ENCODE peak calls at places on chromosomes 4 and X, in six cellular contexts. One of them, this sample, is unnamed.

GRCh38 chr4:7806724-7807123 is 132.9 kb downstream of the AFAP1 start:
- DNase-seq in MM.1S: no peak
- DNase-seq in breast epithelium: no peak
- DNase-seq in osteoblast: peak; percentile 59
- DNase-seq in nephron progenitor cell: no peak
- DNase-seq in GM10248: no peak
- DNase-seq in this sample: no peak

GRCh38 chr4:139934786-139935330 is 219.1 kb downstream of the MAML3 start:
- DNase-seq in MM.1S: no peak
- DNase-seq in breast epithelium: no peak
- DNase-seq in osteoblast: no peak
- DNase-seq in nephron progenitor cell: no peak
- DNase-seq in GM10248: no peak
- DNase-seq in this sample: no peak

GRCh38 chr4:176320976-176321361 is 1.2 kb downstream of the SPCS3 start:
- DNase-seq in MM.1S: no peak
- DNase-seq in breast epithelium: no peak
- DNase-seq in osteoblast: peak; percentile 51
- DNase-seq in nephron progenitor cell: no peak
- DNase-seq in GM10248: no peak
- DNase-seq in this sample: no peak

GRCh38 chrX:113305496-113305895 is 464.9 kb upstream of the AMOT start:
- DNase-seq in MM.1S: no peak
- DNase-seq in breast epithelium: no peak
- DNase-seq in osteoblast: no peak
- DNase-seq in nephron progenitor cell: no peak
- DNase-seq in GM10248: no peak
- DNase-seq in this sample: no peak

GRCh38 chr4:138308421-138308820 is 66.3 kb upstream of the SLC7A11 start:
- DNase-seq in MM.1S: no peak
- DNase-seq in breast epithelium: no peak
- DNase-seq in osteoblast: no peak
- DNase-seq in nephron progenitor cell: no peak
- DNase-seq in GM10248: no peak
- DNase-seq in this sample: no peak

GRCh38 chr4:136277741-136278140 is 1254.6 kb downstream of the PCDH18 start:
- DNase-seq in MM.1S: no peak
- DNase-seq in breast epithelium: no peak
- DNase-seq in osteoblast: no peak
- DNase-seq in nephron progenitor cell: no peak
- DNase-seq in GM10248: no peak
- DNase-seq in this sample: no peak

GRCh38 chr4:158051401-158052235 is 121.2 kb downstream of the GASK1B start:
- DNase-seq in MM.1S: no peak
- DNase-seq in breast epithelium: no peak
- DNase-seq in osteoblast: peak; percentile 79
- DNase-seq in nephron progenitor cell: no peak
- DNase-seq in GM10248: no peak
- DNase-seq in this sample: no peak

GRCh38 chr4:3346146-3346545 is 53.3 kb downstream of the RGS12 start:
- DNase-seq in MM.1S: peak; percentile 56
- DNase-seq in breast epithelium: no peak
- DNase-seq in osteoblast: peak; percentile 92
- DNase-seq in nephron progenitor cell: peak; percentile 49
- DNase-seq in GM10248: peak; percentile 82
- DNase-seq in this sample: no peak

GRCh38 chr4:140103676-140104075 is 50.3 kb downstream of the MAML3 start:
- DNase-seq in MM.1S: no peak
- DNase-seq in breast epithelium: no peak
- DNase-seq in osteoblast: no peak
- DNase-seq in nephron progenitor cell: no peak
- DNase-seq in GM10248: no peak
- DNase-seq in this sample: no peak

GRCh38 chr4:78145005-78145404 is 87.9 kb downstream of the FRAS1 start:
- DNase-seq in MM.1S: no peak
- DNase-seq in breast epithelium: no peak
- DNase-seq in osteoblast: no peak
- DNase-seq in nephron progenitor cell: no peak
- DNase-seq in GM10248: no peak
- DNase-seq in this sample: no peak

GRCh38 chrX:124332481-124333424 is at the start of gene TEX13D:
- DNase-seq in MM.1S: no peak
- DNase-seq in breast epithelium: no peak
- DNase-seq in osteoblast: no peak
- DNase-seq in nephron progenitor cell: no peak
- DNase-seq in GM10248: no peak
- DNase-seq in this sample: no peak

GRCh38 chr4:40887690-40888089 is 137.9 kb downstream of the NSUN7 start:
- DNase-seq in MM.1S: no peak
- DNase-seq in breast epithelium: no peak
- DNase-seq in osteoblast: peak; percentile 83
- DNase-seq in nephron progenitor cell: no peak
- DNase-seq in GM10248: no peak
- DNase-seq in this sample: no peak

GRCh38 chrX:131895002-131895401 is 128.1 kb upstream of the STK26 start:
- DNase-seq in MM.1S: no peak
- DNase-seq in breast epithelium: no peak
- DNase-seq in osteoblast: no peak
- DNase-seq in nephron progenitor cell: no peak
- DNase-seq in GM10248: no peak
- DNase-seq in this sample: no peak

GRCh38 chr4:126611900-126612299 is 1020.9 kb upstream of the INTU start:
- DNase-seq in MM.1S: no peak
- DNase-seq in breast epithelium: no peak
- DNase-seq in osteoblast: peak; percentile 80
- DNase-seq in nephron progenitor cell: no peak
- DNase-seq in GM10248: no peak
- DNase-seq in this sample: no peak

GRCh38 chrX:117838581-117839331 is 277.9 kb downstream of the KLHL13 start:
- DNase-seq in MM.1S: no peak
- DNase-seq in breast epithelium: no peak
- DNase-seq in osteoblast: no peak
- DNase-seq in nephron progenitor cell: no peak
- DNase-seq in GM10248: no peak
- DNase-seq in this sample: no peak

GRCh38 chrX:117843749-117844148 is 272.9 kb downstream of the KLHL13 start:
- DNase-seq in MM.1S: no peak
- DNase-seq in breast epithelium: no peak
- DNase-seq in osteoblast: no peak
- DNase-seq in nephron progenitor cell: no peak
- DNase-seq in GM10248: no peak
- DNase-seq in this sample: no peak

GRCh38 chrX:117835034-117835433 is 281.6 kb downstream of the KLHL13 start:
- DNase-seq in MM.1S: no peak
- DNase-seq in breast epithelium: no peak
- DNase-seq in osteoblast: no peak
- DNase-seq in nephron progenitor cell: no peak
- DNase-seq in GM10248: no peak
- DNase-seq in this sample: no peak

GRCh38 chrX:117840645-117841044 is 276.0 kb downstream of the KLHL13 start:
- DNase-seq in MM.1S: no peak
- DNase-seq in breast epithelium: no peak
- DNase-seq in osteoblast: no peak
- DNase-seq in nephron progenitor cell: no peak
- DNase-seq in GM10248: no peak
- DNase-seq in this sample: no peak

DNA sequence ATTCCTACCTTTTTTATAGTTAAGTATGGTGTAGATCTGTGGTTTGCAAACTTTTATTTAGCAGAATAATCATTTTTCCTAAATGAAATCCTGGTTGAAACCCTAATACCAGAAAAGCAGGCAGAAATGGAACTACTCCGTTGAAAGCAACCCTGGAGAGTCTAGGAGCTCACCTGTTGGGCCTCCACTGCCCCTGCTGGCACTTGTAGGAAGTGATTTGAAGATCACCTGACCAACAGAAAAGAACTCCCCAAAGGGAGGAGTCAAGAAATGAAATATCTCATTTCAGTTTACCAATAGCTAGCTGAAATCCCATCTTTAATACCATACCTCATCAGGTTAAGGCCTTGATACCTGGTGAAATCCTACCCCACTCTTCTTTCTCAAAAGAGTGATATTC is 277.1 kb downstream of the KLHL13 start:
- DNase-seq in MM.1S: peak; percentile 15
- DNase-seq in breast epithelium: no peak
- DNase-seq in osteoblast: no peak
- DNase-seq in nephron progenitor cell: no peak
- DNase-seq in GM10248: no peak
- DNase-seq in this sample: no peak
- TF ChIP-seq CTCF in MM.1S: no peak
- TF ChIP-seq CTCF in breast epithelium: no peak
- TF ChIP-seq CTCF in osteoblast: no peak
- TF ChIP-seq CTCF in nephron progenitor cell: no peak
- TF ChIP-seq CTCF in GM10248: no peak
- TF ChIP-seq CTCF in this sample: no peak

GRCh38 chrX:80550722-80551121 is 130.5 kb downstream of the TENT5D start:
- DNase-seq in MM.1S: peak; percentile 8
- DNase-seq in breast epithelium: no peak
- DNase-seq in osteoblast: no peak
- DNase-seq in nephron progenitor cell: no peak
- DNase-seq in GM10248: no peak
- DNase-seq in this sample: no peak
- TF ChIP-seq CTCF in MM.1S: peak; percentile 4
- TF ChIP-seq CTCF in breast epithelium: no peak
- TF ChIP-seq CTCF in osteoblast: no peak
- TF ChIP-seq CTCF in nephron progenitor cell: no peak
- TF ChIP-seq CTCF in GM10248: no peak
- TF ChIP-seq CTCF in this sample: no peak

GRCh38 chr4:109315818-109316217 is 13.4 kb upstream of the COL25A1 start:
- DNase-seq in MM.1S: no peak
- DNase-seq in breast epithelium: no peak
- DNase-seq in osteoblast: no peak
- DNase-seq in nephron progenitor cell: no peak
- DNase-seq in GM10248: no peak
- DNase-seq in this sample: no peak
- TF ChIP-seq CTCF in MM.1S: no peak
- TF ChIP-seq CTCF in breast epithelium: no peak
- TF ChIP-seq CTCF in osteoblast: peak; percentile 32
- TF ChIP-seq CTCF in nephron progenitor cell: no peak
- TF ChIP-seq CTCF in GM10248: no peak
- TF ChIP-seq CTCF in this sample: no peak

GRCh38 chr4:89482248-89482647 is 174.6 kb upstream of the GPRIN3 start:
- DNase-seq in MM.1S: peak; percentile 49
- DNase-seq in breast epithelium: no peak
- DNase-seq in osteoblast: peak; percentile 35
- DNase-seq in nephron progenitor cell: no peak
- DNase-seq in GM10248: peak; percentile 11
- DNase-seq in this sample: no peak
- TF ChIP-seq CTCF in MM.1S: peak; percentile 42
- TF ChIP-seq CTCF in breast epithelium: no peak
- TF ChIP-seq CTCF in osteoblast: peak; percentile 40
- TF ChIP-seq CTCF in nephron progenitor cell: no peak
- TF ChIP-seq CTCF in GM10248: peak; percentile 58
- TF ChIP-seq CTCF in this sample: no peak

DNA sequence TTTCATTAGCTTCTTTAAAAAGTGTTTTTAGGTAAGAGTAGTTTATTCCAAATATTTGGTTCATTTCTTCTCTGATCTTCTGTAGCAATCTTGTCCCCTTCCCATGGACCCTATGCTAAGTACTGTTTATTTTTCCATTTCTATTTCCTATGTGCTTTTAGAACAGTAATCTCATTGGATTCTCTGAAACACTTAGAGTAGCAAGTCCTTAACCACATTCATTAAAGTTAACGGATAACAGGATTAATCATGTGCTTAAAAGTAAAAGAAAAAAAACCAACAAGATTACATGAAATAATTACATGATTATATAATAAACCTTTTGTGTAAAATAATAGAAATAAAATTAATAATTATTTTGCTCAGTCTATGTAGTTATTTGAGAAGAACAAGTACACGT is 929.7 kb downstream of the C4orf33 start:
- DNase-seq in MM.1S: no peak
- DNase-seq in breast epithelium: no peak
- DNase-seq in osteoblast: no peak
- DNase-seq in nephron progenitor cell: no peak
- DNase-seq in GM10248: no peak
- DNase-seq in this sample: no peak
- TF ChIP-seq CTCF in MM.1S: no peak
- TF ChIP-seq CTCF in breast epithelium: no peak
- TF ChIP-seq CTCF in osteoblast: no peak
- TF ChIP-seq CTCF in nephron progenitor cell: no peak
- TF ChIP-seq CTCF in GM10248: no peak
- TF ChIP-seq CTCF in this sample: no peak

GRCh38 chr4:71772592-71772991 is 11.3 kb downstream of the GC start:
- DNase-seq in MM.1S: no peak
- DNase-seq in breast epithelium: no peak
- DNase-seq in osteoblast: no peak
- DNase-seq in nephron progenitor cell: no peak
- DNase-seq in GM10248: no peak
- DNase-seq in this sample: no peak
- TF ChIP-seq CTCF in MM.1S: peak; percentile 19
- TF ChIP-seq CTCF in breast epithelium: no peak
- TF ChIP-seq CTCF in osteoblast: no peak
- TF ChIP-seq CTCF in nephron progenitor cell: no peak
- TF ChIP-seq CTCF in GM10248: no peak
- TF ChIP-seq CTCF in this sample: no peak

DNA sequence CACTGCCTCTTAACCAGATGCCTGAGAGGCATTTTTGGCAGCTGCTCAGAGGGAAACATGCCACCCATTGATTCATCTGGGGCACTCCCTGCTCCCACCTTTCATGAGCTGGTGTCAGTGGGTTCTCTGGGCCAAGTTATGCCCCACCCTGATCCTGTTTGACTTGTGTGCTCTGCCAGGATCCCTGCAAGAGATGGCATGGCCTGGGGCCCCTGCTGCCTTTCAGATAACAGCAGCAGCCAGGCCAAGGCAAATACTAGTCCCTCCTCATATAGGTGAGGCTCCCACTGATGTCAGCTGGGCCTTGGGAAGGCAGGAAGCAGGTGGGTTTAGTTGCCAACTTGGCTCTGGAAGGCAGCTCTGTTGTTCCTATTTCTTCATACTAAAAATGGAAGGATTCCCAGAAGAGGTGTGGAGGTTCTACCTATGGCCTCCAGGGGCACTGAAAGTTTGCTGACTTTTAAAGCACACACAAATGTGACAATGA is 192.9 kb upstream of the RBPJ start:
- DNase-seq in MM.1S: no peak
- DNase-seq in breast epithelium: no peak
- DNase-seq in osteoblast: no peak
- DNase-seq in nephron progenitor cell: no peak
- DNase-seq in GM10248: no peak
- DNase-seq in this sample: no peak
- TF ChIP-seq CTCF in MM.1S: no peak
- TF ChIP-seq CTCF in breast epithelium: no peak
- TF ChIP-seq CTCF in osteoblast: no peak
- TF ChIP-seq CTCF in nephron progenitor cell: no peak
- TF ChIP-seq CTCF in GM10248: no peak
- TF ChIP-seq CTCF in this sample: no peak

GRCh38 chrX:85052636-85053343 is 49.1 kb downstream of the APOOL start:
- DNase-seq in MM.1S: no peak
- DNase-seq in breast epithelium: no peak
- DNase-seq in osteoblast: no peak
- DNase-seq in nephron progenitor cell: no peak
- DNase-seq in GM10248: no peak
- DNase-seq in this sample: no peak
- TF ChIP-seq CTCF in MM.1S: peak; percentile 32
- TF ChIP-seq CTCF in breast epithelium: peak; percentile 15
- TF ChIP-seq CTCF in osteoblast: peak; percentile 38
- TF ChIP-seq CTCF in nephron progenitor cell: no peak
- TF ChIP-seq CTCF in GM10248: no peak
- TF ChIP-seq CTCF in this sample: no peak

GRCh38 chrX:153689654-153690465 is 2.1 kb downstream of the SLC6A8 start:
- DNase-seq in MM.1S: no peak
- DNase-seq in breast epithelium: no peak
- DNase-seq in osteoblast: peak; percentile 84
- DNase-seq in nephron progenitor cell: no peak
- DNase-seq in GM10248: no peak
- DNase-seq in this sample: no peak
- TF ChIP-seq CTCF in MM.1S: no peak
- TF ChIP-seq CTCF in breast epithelium: no peak
- TF ChIP-seq CTCF in osteoblast: no peak
- TF ChIP-seq CTCF in nephron progenitor cell: peak; percentile 13
- TF ChIP-seq CTCF in GM10248: no peak
- TF ChIP-seq CTCF in this sample: no peak